ENCODE peak calls at places on chromosome 21, in nine cellular contexts. C, U, V, S, D, A, G, H and W are unnamed samples.

GRCh38 chr21:16588433-16588860 is 858.7 kb downstream of the USP25 start:
- DNase-seq in C (peak), U (peak), G (peak), D (peak), S (peak), A (no peak), H (peak), V (peak), W (peak)

GRCh38 chr21:37257526-37257966 is 9.6 kb downstream of the VPS26C start:
- DNase-seq in U (peak), V (peak), S (peak), G (peak), C (peak), H (peak), A (peak), D (peak), W (peak)

GRCh38 chr21:44024895-44025353 is 12.8 kb downstream of the TRAPPC10 start:
- DNase-seq in D (no peak), C (no peak), H (peak), G (peak), U (no peak), V (peak), S (peak), A (no peak), W (peak)

GRCh38 chr21:39885119-39885848 is 18.0 kb downstream of the PCP4 start:
- DNase-seq in U (no peak), H (peak), D (no peak), A (no peak), C (no peak), G (peak), V (no peak), S (peak), W (peak)

GRCh38 chr21:34822957-34823356 is 154.2 kb downstream of the CLIC6 start:
- DNase-seq in D (no peak), C (peak), H (no peak), V (no peak), U (no peak), S (no peak), A (no peak), G (no peak), W (no peak)

GRCh38 chr21:40902299-40902698 is 55.3 kb upstream of the DSCAM start:
- DNase-seq in C (no peak), D (no peak), G (no peak), H (no peak), A (no peak), U (no peak), S (no peak), V (no peak), W (no peak)

GRCh38 chr21:45217010-45217409 is 70.7 kb downstream of the POFUT2 start:
- DNase-seq in H (no peak), S (no peak), U (no peak), D (no peak), V (no peak), A (no peak), G (no peak), C (no peak), W (no peak)

GRCh38 chr21:44374601-44375280 is 21.3 kb downstream of the TRPM2 start:
- DNase-seq in U (no peak), D (no peak), C (no peak), G (no peak), S (no peak), V (no peak), H (no peak), A (no peak), W (no peak)

GRCh38 chr21:46099476-46099875 is 1.6 kb downstream of the COL6A2 start:
- DNase-seq in S (no peak), D (no peak), G (peak), H (peak), A (no peak), C (no peak), V (no peak), U (no peak), W (peak)

GRCh38 chr21:27725916-27726315 is 759.0 kb upstream of the ADAMTS5 start:
- DNase-seq in U (no peak), S (no peak), C (no peak), D (no peak), H (no peak), V (no peak), G (no peak), A (no peak), W (no peak)

GRCh38 chr21:37671381-37671780 is 244.9 kb downstream of the KCNJ6 start:
- DNase-seq in U (no peak), C (peak), S (no peak), H (no peak), V (no peak), D (no peak), A (no peak), G (no peak), W (no peak)

GRCh38 chr21:38819719-38820147 is 14.0 kb downstream of the ETS2 start:
- DNase-seq in H (no peak), U (peak), V (no peak), D (peak), A (no peak), G (no peak), C (peak), S (peak), W (no peak)

GRCh38 chr21:46294647-46295176 is 8.6 kb downstream of the YBEY start:
- DNase-seq in G (peak), H (peak), A (peak), S (peak), V (peak), C (peak), D (no peak), U (peak), W (peak)

GRCh38 chr21:43333301-43334062 is 93.4 kb downstream of the SIK1 start:
- DNase-seq in U (peak), D (peak), A (no peak), V (peak), S (peak), C (peak), H (no peak), G (peak), W (peak)

GRCh38 chr21:31900121-31900895 is 27.5 kb downstream of the HUNK start:
- DNase-seq in G (no peak), C (no peak), A (no peak), D (peak), S (peak), V (no peak), U (peak), H (no peak), W (no peak)

GRCh38 chr21:39715804-39716397 is 29.1 kb upstream of the IGSF5 start:
- DNase-seq in G (peak), S (peak), H (peak), D (peak), U (peak), V (peak), C (peak), A (peak), W (peak)

GRCh38 chr21:16377120-16377658 is 647.4 kb downstream of the USP25 start:
- DNase-seq in D (no peak), H (no peak), U (no peak), S (no peak), C (no peak), G (no peak), A (no peak), V (no peak), W (no peak)

GRCh38 chr21:46207006-46207919 is 21.3 kb downstream of the LSS start:
- DNase-seq in U (no peak), V (no peak), H (peak), A (no peak), C (no peak), S (no peak), D (no peak), G (no peak), W (peak)

GRCh38 chr21:26449161-26449560 is 123.9 kb downstream of the CYYR1 start:
- DNase-seq in H (no peak), D (no peak), C (no peak), G (no peak), U (no peak), S (no peak), A (no peak), V (peak), W (no peak)

GRCh38 chr21:41965045-41965444 is 11.2 kb upstream of the C2CD2 start:
- DNase-seq in D (no peak), V (no peak), H (no peak), C (no peak), U (no peak), G (no peak), S (no peak), A (no peak), W (no peak)

GRCh38 chr21:42395302-42395701 is 550 bp downstream of the TMPRSS3 start:
- DNase-seq in G (no peak), S (no peak), H (no peak), D (no peak), C (no peak), V (no peak), U (no peak), A (no peak), W (no peak)

GRCh38 chr21:35266546-35266945 is 217.4 kb upstream of the RUNX1 start:
- DNase-seq in G (no peak), H (no peak), U (no peak), A (no peak), V (no peak), S (no peak), D (no peak), C (no peak), W (no peak)

GRCh38 chr21:41953831-41954653 is at the start of gene C2CD2:
- DNase-seq in V (peak), G (peak), C (peak), H (peak), S (peak), A (peak), U (peak), D (peak), W (peak)

GRCh38 chr21:14554948-14555347 is 8.8 kb upstream of the SAMSN1 start:
- DNase-seq in V (no peak), U (no peak), A (no peak), G (no peak), D (no peak), S (no peak), H (no peak), C (peak), W (no peak)

GRCh38 chr21:41766883-41767605 is at the start of gene RIPK4:
- DNase-seq in C (peak), H (no peak), S (peak), A (peak), V (peak), D (peak), U (peak), G (no peak), W (peak)

GRCh38 chr21:16573581-16573980 is 843.8 kb downstream of the USP25 start:
- DNase-seq in G (no peak), S (peak), A (no peak), V (peak), H (no peak), U (peak), C (no peak), D (no peak), W (no peak)

GRCh38 chr21:45220106-45220505 is 67.6 kb downstream of the POFUT2 start:
- DNase-seq in H (no peak), A (no peak), S (no peak), G (peak), U (no peak), V (no peak), C (peak), D (no peak), W (peak)

GRCh38 chr21:44444286-44444931 is 10.9 kb upstream of the LRRC3 start:
- DNase-seq in G (no peak), U (no peak), S (no peak), A (no peak), C (no peak), V (no peak), H (peak), D (no peak), W (peak)

GRCh38 chr21:45982758-45983731 is 1.5 kb downstream of the COL6A1 start:
- DNase-seq in H (peak), G (peak), V (no peak), A (no peak), U (no peak), D (no peak), C (no peak), S (no peak), W (peak)

GRCh38 chr21:25453524-25453923 is 153.8 kb downstream of the MRPL39 start:
- DNase-seq in C (no peak), G (no peak), D (no peak), V (no peak), H (no peak), S (no peak), U (no peak), A (no peak), W (no peak)

GRCh38 chr21:37792046-37792445 is 124.2 kb downstream of the KCNJ6 start:
- DNase-seq in A (no peak), U (no peak), C (no peak), H (no peak), G (no peak), S (no peak), V (no peak), D (no peak), W (no peak)

GRCh38 chr21:17461014-17461413 is 51.8 kb upstream of the CXADR start:
- DNase-seq in S (no peak), U (peak), G (peak), D (peak), A (no peak), V (peak), C (peak), H (no peak), W (peak)